ENCODE peak calls at places on chromosome 19, in seven cellular contexts. N is neural progenitor cell, G is brain microvascular endothelial cell, F is NT2/D1, Y is skeletal muscle cell, O is spleen, W is HAP-1. R is an unnamed sample.

GRCh38 chr19:54030895-54031586 is 32.7 kb downstream of the VSTM1 start:
- DNase-seq in Y (no peak), F (no peak), G (no peak), W (peak; percentile 39), N (no peak), O (no peak), R (peak; percentile 19)

GRCh38 chr19:8552810-8553209 is 24.4 kb downstream of the MYO1F start:
- DNase-seq in F (peak; percentile 81), O (no peak), W (peak; percentile 56), G (peak; percentile 27), N (peak; percentile 57), Y (no peak), R (peak; percentile 31)

GRCh38 chr19:29491995-29492577 is 33.7 kb upstream of the VSTM2B start:
- DNase-seq in N (no peak), F (no peak), Y (no peak), W (no peak), O (no peak), G (no peak), R (no peak)

GRCh38 chr19:17473041-17473440 is 2.7 kb downstream of the SLC27A1 start:
- DNase-seq in G (peak; percentile 75), W (no peak), Y (no peak), N (no peak), F (no peak), O (no peak), R (peak; percentile 30)

GRCh38 chr19:57008432-57008831 is 111.4 kb upstream of the USP29 start:
- DNase-seq in W (no peak), N (no peak), Y (no peak), F (no peak), O (peak; percentile 13), G (no peak), R (no peak)

GRCh38 chr19:30448386-30449130 is 76.4 kb downstream of the ZNF536 start:
- DNase-seq in G (no peak), Y (no peak), N (peak; percentile 19), W (peak; percentile 54), F (no peak), O (peak; percentile 6), R (no peak)

GRCh38 chr19:17389957-17390664 is 3.9 kb downstream of the CCDC194 start:
- DNase-seq in N (no peak), F (no peak), G (no peak), Y (no peak), O (no peak), W (no peak), R (peak; percentile 23)

GRCh38 chr19:16259385-16260159 is 61.9 kb downstream of the AP1M1 start:
- DNase-seq in Y (no peak), N (no peak), O (peak; percentile 95), G (no peak), W (no peak), F (no peak), R (no peak)

GRCh38 chr19:19539738-19540703 is 2.0 kb downstream of the CILP2 start:
- DNase-seq in N (peak; percentile 59), Y (no peak), F (peak; percentile 68), W (peak; percentile 70), G (peak; percentile 56), O (peak; percentile 92), R (peak; percentile 37)

GRCh38 chr19:45443462-45444317 is 20.0 kb upstream of the ERCC1 start:
- DNase-seq in O (peak; percentile 94), Y (peak; percentile 36), F (no peak), W (peak; percentile 99), G (peak; percentile 91), N (peak; percentile 98), R (peak; percentile 96)

GRCh38 chr19:6071103-6071485 is 39.2 kb downstream of the RFX2 start:
- DNase-seq in F (no peak), O (no peak), G (no peak), N (no peak), Y (no peak), W (peak; percentile 1), R (no peak)

GRCh38 chr19:5578094-5578846 is 10.5 kb upstream of the TINCR start:
- DNase-seq in W (peak; percentile 87), F (no peak), G (peak; percentile 16), Y (no peak), N (peak; percentile 85), O (peak; percentile 92), R (peak; percentile 70)

GRCh38 chr19:10831980-10832658 is 3.9 kb downstream of the TMED1 start:
- DNase-seq in Y (no peak), G (no peak), N (no peak), W (no peak), F (no peak), O (peak; percentile 72), R (no peak)

GRCh38 chr19:31838163-31838798 is 489.0 kb upstream of the TSHZ3 start:
- DNase-seq in G (no peak), O (no peak), F (no peak), W (no peak), Y (no peak), N (peak; percentile 60), R (no peak)

GRCh38 chr19:28393574-28394336 is 819.2 kb downstream of the UQCRFS1 start:
- DNase-seq in N (peak; percentile 37), Y (no peak), O (no peak), G (no peak), W (no peak), F (peak; percentile 27), R (peak; percentile 60)

GRCh38 chr19:7783991-7784421 is 21.0 kb downstream of the CLEC4M start:
- DNase-seq in F (no peak), Y (no peak), W (no peak), N (no peak), O (peak; percentile 62), G (peak; percentile 7), R (no peak)

GRCh38 chr19:4362871-4363545 is 19.6 kb downstream of the MPND start:
- DNase-seq in F (no peak), N (peak; percentile 42), O (peak; percentile 74), G (no peak), Y (no peak), W (no peak), R (no peak)

GRCh38 chr19:4181053-4181508 is 1.3 kb downstream of the SIRT6 start:
- DNase-seq in N (no peak), O (no peak), F (no peak), Y (no peak), W (no peak), G (no peak), R (no peak)

GRCh38 chr19:23905771-23906170 is 8.9 kb upstream of the ZNF726 start:
- DNase-seq in W (no peak), F (no peak), Y (no peak), O (no peak), N (no peak), G (no peak), R (no peak)

GRCh38 chr19:8338835-8339234 is 4.2 kb downstream of the KANK3 start:
- DNase-seq in Y (no peak), G (no peak), O (no peak), N (no peak), F (no peak), W (no peak), R (no peak)

GRCh38 chr19:5553892-5554291 is 13.9 kb downstream of the TINCR start:
- DNase-seq in W (no peak), F (no peak), O (no peak), N (no peak), Y (no peak), G (no peak), R (peak; percentile 43)

GRCh38 chr19:20235156-20235555 is 68.1 kb downstream of the ZNF486 start:
- DNase-seq in G (no peak), W (no peak), N (no peak), F (no peak), O (no peak), Y (no peak), R (no peak)

GRCh38 chr19:53182202-53182601 is 11.0 kb downstream of the ZNF665 start:
- DNase-seq in W (no peak), N (no peak), G (peak; percentile 94), O (no peak), F (no peak), Y (no peak), R (no peak)

DNA sequence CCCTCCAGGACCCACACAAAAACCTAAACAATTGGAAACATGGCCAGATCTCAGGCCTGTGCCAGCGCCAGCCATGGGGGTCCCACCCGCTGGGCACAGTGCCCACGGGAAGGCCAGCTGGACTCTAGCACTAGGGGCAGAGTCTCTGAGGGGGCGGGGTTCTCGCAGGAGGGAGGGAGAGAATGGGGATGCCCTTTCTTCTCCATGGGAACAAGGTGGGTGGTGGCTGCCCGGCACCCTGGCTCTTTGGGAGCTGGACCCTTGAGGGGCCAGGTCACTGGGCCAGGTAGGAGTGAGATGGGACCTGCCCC is 8.4 kb downstream of the LYL1 start:
- DNase-seq in F (no peak), O (peak; percentile 85), Y (no peak), N (no peak), G (no peak), W (no peak), R (no peak)
- H3K4me3 ChIP-seq in F (no peak overlapping the region), O (no peak overlapping the region), Y (no peak overlapping the region), N (no peak overlapping the region), G (no peak overlapping the region), W (no peak overlapping the region), R (no peak overlapping the region)

GRCh38 chr19:47026156-47026555 is 6.5 kb downstream of the NPAS1 start:
- DNase-seq in W (no peak), N (no peak), G (no peak), Y (no peak), F (no peak), O (no peak), R (no peak)
- H3K4me3 ChIP-seq in W (no peak overlapping the region), N (no peak overlapping the region), G (no peak overlapping the region), Y (no peak overlapping the region), F (no peak overlapping the region), O (no peak overlapping the region), R (no peak overlapping the region)

GRCh38 chr19:42088471-42089190 is 12.7 kb downstream of the ZNF574 start:
- DNase-seq in Y (peak; percentile 34), W (no peak), O (no peak), F (no peak), G (peak; percentile 50), N (no peak), R (no peak)

GRCh38 chr19:42086770-42087550 is 11.0 kb downstream of the ZNF574 start:
- DNase-seq in N (no peak), Y (no peak), O (no peak), G (no peak), F (no peak), W (no peak), R (no peak)

GRCh38 chr19:42090687-42091086 is 14.7 kb downstream of the ZNF574 start:
- DNase-seq in W (no peak), N (no peak), F (no peak), O (no peak), G (no peak), Y (no peak), R (no peak)

GRCh38 chr19:42089772-42090171 is 13.8 kb downstream of the ZNF574 start:
- DNase-seq in W (no peak), G (no peak), Y (no peak), O (no peak), N (no peak), F (no peak), R (no peak)

GRCh38 chr19:42089191-42089750 is 13.3 kb downstream of the ZNF574 start:
- DNase-seq in N (no peak), G (no peak), F (no peak), Y (no peak), O (no peak), W (no peak), R (no peak)
- H3K4me3 ChIP-seq in N (no peak overlapping the region), G (no peak overlapping the region), F (no peak overlapping the region), Y (no peak overlapping the region), O (no peak overlapping the region), W (no peak overlapping the region), R (no peak overlapping the region)

DNA sequence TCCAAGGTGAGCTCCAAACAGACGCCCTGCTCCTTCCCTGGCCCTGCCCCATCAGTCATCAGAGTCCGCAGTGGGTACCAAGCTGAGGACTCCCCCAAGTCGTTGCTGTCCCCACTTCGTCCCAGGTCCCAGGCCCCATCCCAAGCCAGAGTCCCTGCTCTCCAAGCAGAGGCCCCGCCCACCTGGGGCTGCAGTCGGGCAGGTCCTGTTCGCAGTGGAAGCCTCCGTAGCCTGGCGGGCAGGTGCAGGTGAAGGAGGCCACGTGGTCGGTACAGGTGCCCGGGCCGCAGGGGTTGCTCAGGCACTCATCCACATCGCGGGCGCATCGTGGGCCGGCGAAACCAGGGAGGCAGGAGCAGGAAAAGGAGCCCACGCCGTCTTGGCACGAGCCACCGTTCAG is 19.4 kb downstream of the NOTCH3 start:
- DNase-seq in W (no peak), F (no peak), N (no peak), Y (no peak), G (no peak), O (no peak), R (no peak)
- H3K4me3 ChIP-seq in W (no peak overlapping the region), F (no peak overlapping the region), N (no peak overlapping the region), Y (no peak overlapping the region), G (no peak overlapping the region), O (no peak overlapping the region), R (no peak overlapping the region)

R was measured in WERI-Rb-1.